ENCODE peak calls at places on chromosome 4, in nine cellular contexts. H is mesenchymal stem cell; B is psoas muscle; O is right lobe of liver; J is CD8-positive, alpha-beta T cell; Z is osteoblast; E is H9; M is CD4-positive, CD25-positive, alpha-beta regulatory T cell; N is A549. S is an unnamed sample.

GRCh38 chr4:37517326-37517725 is 168.8 kb downstream of the RELL1 start:
- DNase-seq in E (no peak), M (no peak), J (no peak), B (no peak), O (no peak), N (no peak), Z (no peak), H (no peak), S (no peak)

GRCh38 chr4:106032851-106033286 is 137.6 kb downstream of the NPNT start:
- DNase-seq in O (no peak), Z (no peak), H (peak; percentile 75), J (no peak), M (no peak), B (no peak), N (no peak), E (no peak), S (no peak)

GRCh38 chr4:37591349-37591748 is 94.8 kb downstream of the RELL1 start:
- DNase-seq in O (no peak), Z (no peak), B (no peak), M (no peak), J (no peak), E (no peak), N (no peak), H (no peak), S (no peak)

GRCh38 chr4:115537387-115537786 is 424.0 kb upstream of the NDST4 start:
- DNase-seq in N (no peak), O (no peak), B (no peak), E (no peak), H (peak; percentile 12), M (no peak), Z (no peak), J (no peak), S (no peak)

GRCh38 chr4:37687175-37687525 is 974 bp upstream of the RELL1 start:
- DNase-seq in B (no peak), J (no peak), N (no peak), E (no peak), M (no peak), O (no peak), H (no peak), Z (no peak), S (no peak)

GRCh38 chr4:63841266-63841665 is 568.0 kb downstream of the TECRL start:
- DNase-seq in M (no peak), N (no peak), E (no peak), Z (no peak), H (no peak), B (no peak), J (no peak), O (no peak), S (no peak)

GRCh38 chr4:150337709-150338108 is 244.2 kb upstream of the MAB21L2 start:
- DNase-seq in N (no peak), J (no peak), O (no peak), H (peak; percentile 90), Z (no peak), E (no peak), M (no peak), B (no peak), S (no peak)

GRCh38 chr4:118816538-118817177 is 19.3 kb downstream of the SEC24D start:
- DNase-seq in O (no peak), M (no peak), H (peak; percentile 81), B (no peak), N (no peak), Z (no peak), E (no peak), J (no peak), S (no peak)

GRCh38 chr4:74033721-74034120 is 4.8 kb downstream of the CXCL3 start:
- DNase-seq in M (no peak), O (no peak), J (no peak), Z (peak; percentile 65), E (no peak), B (no peak), H (no peak), N (no peak), S (no peak)

GRCh38 chr4:176780995-176781738 is 11.6 kb downstream of the VEGFC start:
- DNase-seq in M (no peak), E (no peak), J (no peak), Z (no peak), N (no peak), O (no peak), B (no peak), H (no peak), S (no peak)
- H3K27ac ChIP-seq in M (no peak overlapping the region), E (no peak overlapping the region), J (no peak overlapping the region), Z (peak overlapping the region; percentile 71), N (peak overlapping the region; percentile 75), O (no peak overlapping the region), B (peak overlapping the region; percentile 85), H (no peak overlapping the region), S (no peak overlapping the region)

DNA sequence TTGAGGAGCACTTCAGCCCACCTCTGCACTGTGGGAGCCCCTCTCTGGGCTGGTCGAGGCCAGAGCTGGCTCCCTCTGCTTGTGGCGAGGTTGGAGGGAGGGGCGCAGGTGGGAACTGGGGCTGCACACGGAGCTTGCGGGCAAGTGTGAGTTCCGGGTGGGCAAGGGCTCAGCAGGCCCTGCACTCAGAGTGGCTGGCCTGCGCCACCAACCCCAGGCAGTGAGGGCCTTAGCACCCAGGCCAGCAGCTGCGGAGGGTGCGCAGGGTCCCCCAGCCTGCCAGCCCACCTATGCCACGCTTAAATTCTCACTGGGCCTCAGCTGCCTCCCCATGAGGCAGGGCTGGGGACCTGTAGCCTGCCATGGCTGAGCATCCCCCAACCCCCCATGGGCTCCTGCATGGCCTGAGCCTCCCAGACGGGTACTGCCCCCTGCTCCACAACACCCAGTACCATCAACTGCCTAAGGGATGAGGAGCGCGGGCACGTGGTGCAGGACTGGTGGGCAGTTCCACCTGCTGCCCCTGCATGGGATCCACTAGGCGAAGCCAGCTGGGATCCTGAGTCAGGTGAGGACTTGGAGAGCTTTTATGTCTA is 110.9 kb downstream of the SLC39A8 start:
- DNase-seq in Z (no peak), O (no peak), J (no peak), E (no peak), B (no peak), N (no peak), M (no peak), H (no peak), S (no peak)
- H3K4me1 ChIP-seq in Z (no peaks in the 10 kb centered on the region), O (no peaks in the 10 kb centered on the region), J (no peaks in the 10 kb centered on the region), E (no peaks in the 10 kb centered on the region), B (no peaks in the 10 kb centered on the region), N (no peaks in the 10 kb centered on the region), M (no peaks in the 10 kb centered on the region), H (no peaks in the 10 kb centered on the region), S (no peaks in the 10 kb centered on the region)

DNA sequence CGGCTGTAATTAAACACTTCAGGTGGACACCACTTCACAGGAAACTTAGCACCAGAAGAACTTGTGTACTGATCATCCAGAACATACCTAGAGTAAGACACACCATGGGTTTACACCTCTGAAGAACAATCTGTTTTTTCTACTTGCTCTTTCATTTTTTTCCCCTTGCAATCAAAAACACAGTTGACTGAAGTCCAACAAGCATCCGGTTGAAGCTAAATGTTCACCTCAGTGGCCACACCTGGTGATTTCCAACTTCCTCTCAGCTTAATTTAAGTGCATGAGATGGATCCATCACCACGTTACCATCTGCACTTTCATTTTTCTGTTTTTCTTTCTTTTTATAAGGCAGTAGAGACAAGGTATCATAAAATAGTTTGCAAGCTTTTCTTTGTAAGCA is 4.9 kb upstream of the TXK start:
- DNase-seq in O (no peak), E (no peak), H (no peak), Z (no peak), M (no peak), B (no peak), N (no peak), J (no peak), S (no peak)
- H3K27ac ChIP-seq in O (no peak overlapping the region), E (no peak overlapping the region), H (no peak overlapping the region), Z (no peak overlapping the region), M (peak overlapping the region; percentile 80), B (no peak overlapping the region), N (no peak overlapping the region), J (peak overlapping the region; percentile 56), S (no peak overlapping the region)

GRCh38 chr4:13543648-13544555 is at the start of gene NKX3-2:
- DNase-seq in E (no peak), N (no peak), J (no peak), Z (peak; percentile 97), H (peak; percentile 59), B (no peak), O (no peak), M (no peak), S (no peak)
- H3K4me1 ChIP-seq in E (no peaks in the 10 kb centered on the region), N (no peaks in the 10 kb centered on the region), J (peaks cover 53% of the 10 kb centered on the region), Z (peaks cover 15% of the 10 kb centered on the region), H (peaks cover 31% of the 10 kb centered on the region), B (peaks cover 8% of the 10 kb centered on the region), O (peaks cover 30% of the 10 kb centered on the region), M (peaks cover 80% of the 10 kb centered on the region), S (peaks cover 11% of the 10 kb centered on the region)

GRCh38 chr4:168119870-168120269 is 27.5 kb downstream of the ANXA10 start:
- DNase-seq in N (no peak), B (no peak), M (no peak), J (no peak), Z (no peak), E (no peak), H (no peak), O (no peak), S (no peak)

GRCh38 chr4:168124008-168124641 is 31.8 kb downstream of the ANXA10 start:
- DNase-seq in H (no peak), O (no peak), E (no peak), J (no peak), B (no peak), N (no peak), Z (peak; percentile 30), M (no peak), S (no peak)

GRCh38 chr4:168119100-168119499 is 26.8 kb downstream of the ANXA10 start:
- DNase-seq in N (no peak), Z (peak; percentile 9), M (no peak), E (no peak), J (no peak), O (no peak), H (no peak), B (no peak), S (no peak)
- H3K27ac ChIP-seq in N (no peak overlapping the region), Z (no peak overlapping the region), M (no peak overlapping the region), E (no peak overlapping the region), J (no peak overlapping the region), O (no peak overlapping the region), H (no peak overlapping the region), B (no peak overlapping the region), S (no peak overlapping the region)

DNA sequence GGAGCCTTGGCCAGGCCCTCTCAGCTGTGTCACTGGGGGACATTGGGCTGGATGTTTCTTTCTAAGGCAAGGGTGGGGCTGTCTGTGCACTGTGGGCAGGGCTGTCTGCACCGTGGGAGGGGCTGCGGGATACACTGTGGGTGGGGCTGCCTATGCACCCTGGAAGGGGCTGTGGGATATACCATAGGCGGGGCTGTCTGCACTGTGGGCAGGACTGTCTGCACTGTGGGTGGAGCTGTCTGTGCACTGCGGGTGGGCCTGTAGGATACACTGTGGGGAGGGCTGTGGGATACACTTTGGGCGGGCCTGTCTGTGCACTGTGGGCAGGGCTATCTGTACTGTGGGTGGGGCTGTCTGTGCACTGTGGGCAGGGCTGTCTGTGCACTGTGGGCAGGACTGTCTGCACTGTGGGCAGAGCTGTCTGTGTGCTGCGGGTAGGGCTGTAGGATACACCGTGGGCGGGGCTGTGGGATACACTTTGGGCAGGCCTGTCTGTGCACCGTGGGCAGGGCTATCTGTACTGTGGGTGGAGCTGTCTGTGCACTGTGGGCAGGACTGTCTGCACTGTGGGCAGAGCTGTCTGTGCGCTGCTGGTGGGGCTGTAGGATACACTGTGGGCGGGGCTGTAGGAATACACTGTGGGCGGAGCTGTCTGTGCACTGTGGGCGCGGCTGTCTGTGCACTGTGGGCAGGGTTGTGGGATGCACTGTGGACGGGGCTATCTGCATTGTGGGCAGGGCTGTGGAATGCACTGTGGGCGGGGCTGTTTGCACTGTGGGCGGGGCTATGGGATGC is 31.1 kb downstream of the ACOX3 start:
- DNase-seq in J (peak; percentile 66), Z (no peak), H (no peak), E (no peak), B (peak; percentile 80), N (no peak), M (peak; percentile 27), O (no peak), S (no peak)
- H3K4me1 ChIP-seq in J (no peaks in the 10 kb centered on the region), Z (no peaks in the 10 kb centered on the region), H (peaks cover 5% of the 10 kb centered on the region), E (no peaks in the 10 kb centered on the region), B (no peaks in the 10 kb centered on the region), N (peaks cover 6% of the 10 kb centered on the region), M (no peaks in the 10 kb centered on the region), O (no peaks in the 10 kb centered on the region), S (peaks cover 3% of the 10 kb centered on the region)